ENCODE peak calls at places on chromosomes 1 and 21, in seven cellular contexts. One of them, this sample, is unnamed.
A peak's percentile ranks its signal among the peaks of the same experiment; 100 is the strongest.

GRCh38 chr1:85502171-85502570 is 37.2 kb upstream of the DDAH1 start:
- DNase-seq in heart right ventricle: no peak
- DNase-seq in BJ: peak; percentile 19
- DNase-seq in mesendoderm: peak; percentile 19
- DNase-seq in CD8-positive, alpha-beta memory T cell: no peak
- DNase-seq in SK-N-SH: no peak
- DNase-seq in testis: no peak
- DNase-seq in this sample: no peak

GRCh38 chr1:70760170-70760569 is 287.4 kb downstream of the PTGER3 start:
- DNase-seq in SK-N-SH: no peak
- DNase-seq in CD8-positive, alpha-beta memory T cell: no peak
- DNase-seq in BJ: no peak
- DNase-seq in mesendoderm: no peak
- DNase-seq in heart right ventricle: no peak
- DNase-seq in testis: no peak
- DNase-seq in this sample: no peak

GRCh38 chr1:41072051-41072450 is 50.5 kb upstream of the SLFNL1 start:
- DNase-seq in CD8-positive, alpha-beta memory T cell: no peak
- DNase-seq in testis: no peak
- DNase-seq in SK-N-SH: no peak
- DNase-seq in BJ: peak; percentile 28
- DNase-seq in mesendoderm: no peak
- DNase-seq in heart right ventricle: no peak
- DNase-seq in this sample: no peak

GRCh38 chr1:212158912-212159796 is 123.6 kb downstream of the DTL start:
- DNase-seq in CD8-positive, alpha-beta memory T cell: no peak
- DNase-seq in mesendoderm: no peak
- DNase-seq in testis: no peak
- DNase-seq in BJ: no peak
- DNase-seq in SK-N-SH: no peak
- DNase-seq in heart right ventricle: no peak
- DNase-seq in this sample: no peak

GRCh38 chr21:16028163-16028562 is 298.4 kb downstream of the USP25 start:
- DNase-seq in testis: no peak
- DNase-seq in mesendoderm: no peak
- DNase-seq in SK-N-SH: no peak
- DNase-seq in heart right ventricle: no peak
- DNase-seq in CD8-positive, alpha-beta memory T cell: no peak
- DNase-seq in BJ: no peak
- DNase-seq in this sample: no peak

GRCh38 chr1:7121622-7121988 is 336.4 kb downstream of the CAMTA1 start:
- DNase-seq in heart right ventricle: peak; percentile 78
- DNase-seq in CD8-positive, alpha-beta memory T cell: no peak
- DNase-seq in SK-N-SH: no peak
- DNase-seq in mesendoderm: no peak
- DNase-seq in testis: peak; percentile 53
- DNase-seq in BJ: no peak
- DNase-seq in this sample: no peak

GRCh38 chr1:8097077-8097799 is 71.1 kb upstream of the ERRFI1 start:
- DNase-seq in SK-N-SH: no peak
- DNase-seq in CD8-positive, alpha-beta memory T cell: no peak
- DNase-seq in BJ: peak; percentile 90
- DNase-seq in testis: no peak
- DNase-seq in mesendoderm: no peak
- DNase-seq in heart right ventricle: no peak
- DNase-seq in this sample: peak; percentile 72

GRCh38 chr1:160996195-160996594 is 24.8 kb downstream of the F11R start:
- DNase-seq in BJ: no peak
- DNase-seq in testis: no peak
- DNase-seq in heart right ventricle: no peak
- DNase-seq in CD8-positive, alpha-beta memory T cell: no peak
- DNase-seq in mesendoderm: no peak
- DNase-seq in SK-N-SH: no peak
- DNase-seq in this sample: no peak

GRCh38 chr1:14625587-14626447 is 27.3 kb downstream of the KAZN start:
- DNase-seq in SK-N-SH: no peak
- DNase-seq in BJ: no peak
- DNase-seq in mesendoderm: no peak
- DNase-seq in heart right ventricle: no peak
- DNase-seq in testis: no peak
- DNase-seq in CD8-positive, alpha-beta memory T cell: no peak
- DNase-seq in this sample: no peak

GRCh38 chr1:65793359-65793732 is 651 bp downstream of the PDE4B start:
- DNase-seq in BJ: no peak
- DNase-seq in SK-N-SH: peak; percentile 41
- DNase-seq in testis: no peak
- DNase-seq in mesendoderm: peak; percentile 25
- DNase-seq in CD8-positive, alpha-beta memory T cell: no peak
- DNase-seq in heart right ventricle: no peak
- DNase-seq in this sample: no peak

GRCh38 chr1:65791860-65792670 is 630 bp upstream of the PDE4B start:
- DNase-seq in BJ: no peak
- DNase-seq in mesendoderm: peak; percentile 35
- DNase-seq in SK-N-SH: peak; percentile 57
- DNase-seq in CD8-positive, alpha-beta memory T cell: no peak
- DNase-seq in testis: peak; percentile 17
- DNase-seq in heart right ventricle: no peak
- DNase-seq in this sample: no peak

GRCh38 chr1:65791396-65791795 is 1.3 kb upstream of the PDE4B start:
- DNase-seq in mesendoderm: no peak
- DNase-seq in heart right ventricle: no peak
- DNase-seq in testis: no peak
- DNase-seq in SK-N-SH: no peak
- DNase-seq in BJ: no peak
- DNase-seq in CD8-positive, alpha-beta memory T cell: no peak
- DNase-seq in this sample: no peak

GRCh38 chr1:65792671-65793358 is at the start of gene PDE4B:
- DNase-seq in CD8-positive, alpha-beta memory T cell: no peak
- DNase-seq in SK-N-SH: peak; percentile 75
- DNase-seq in testis: peak; percentile 18
- DNase-seq in heart right ventricle: no peak
- DNase-seq in mesendoderm: peak; percentile 56
- DNase-seq in BJ: no peak
- DNase-seq in this sample: no peak

DNA sequence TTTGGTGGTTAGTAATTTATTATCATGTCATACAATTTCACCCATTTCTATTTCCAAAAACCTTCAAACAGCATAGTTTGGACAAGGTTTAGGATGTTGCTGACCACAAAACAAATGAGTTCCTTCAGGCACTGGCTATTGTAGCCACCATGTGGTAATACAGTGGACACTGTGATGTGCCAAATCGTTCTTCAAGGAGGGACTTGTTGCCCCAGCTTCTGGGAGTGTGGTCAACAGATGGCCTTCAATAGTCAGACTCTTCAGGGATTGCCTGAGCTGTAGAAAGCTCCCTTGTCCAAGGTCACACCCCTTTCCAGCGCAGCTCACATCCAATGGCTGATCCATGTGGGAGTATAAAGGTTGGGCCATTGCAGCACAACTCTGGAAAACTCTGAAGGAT is 2.6 kb downstream of the PDE4B start:
- DNase-seq in BJ: no peak
- DNase-seq in CD8-positive, alpha-beta memory T cell: no peak
- DNase-seq in SK-N-SH: no peak
- DNase-seq in mesendoderm: no peak
- DNase-seq in testis: no peak
- DNase-seq in heart right ventricle: no peak
- DNase-seq in this sample: no peak
- H3K27me3 ChIP-seq in BJ: no peaks in the 10 kb centered on the region
- H3K27me3 ChIP-seq in CD8-positive, alpha-beta memory T cell: no peaks in the 10 kb centered on the region
- H3K27me3 ChIP-seq in SK-N-SH: no peaks in the 10 kb centered on the region
- H3K27me3 ChIP-seq in mesendoderm: peaks cover 26% of the 10 kb centered on the region
- H3K27me3 ChIP-seq in testis: no peaks in the 10 kb centered on the region
- H3K27me3 ChIP-seq in heart right ventricle: peaks cover 71% of the 10 kb centered on the region
- H3K27me3 ChIP-seq in this sample: peaks cover 47% of the 10 kb centered on the region

DNA sequence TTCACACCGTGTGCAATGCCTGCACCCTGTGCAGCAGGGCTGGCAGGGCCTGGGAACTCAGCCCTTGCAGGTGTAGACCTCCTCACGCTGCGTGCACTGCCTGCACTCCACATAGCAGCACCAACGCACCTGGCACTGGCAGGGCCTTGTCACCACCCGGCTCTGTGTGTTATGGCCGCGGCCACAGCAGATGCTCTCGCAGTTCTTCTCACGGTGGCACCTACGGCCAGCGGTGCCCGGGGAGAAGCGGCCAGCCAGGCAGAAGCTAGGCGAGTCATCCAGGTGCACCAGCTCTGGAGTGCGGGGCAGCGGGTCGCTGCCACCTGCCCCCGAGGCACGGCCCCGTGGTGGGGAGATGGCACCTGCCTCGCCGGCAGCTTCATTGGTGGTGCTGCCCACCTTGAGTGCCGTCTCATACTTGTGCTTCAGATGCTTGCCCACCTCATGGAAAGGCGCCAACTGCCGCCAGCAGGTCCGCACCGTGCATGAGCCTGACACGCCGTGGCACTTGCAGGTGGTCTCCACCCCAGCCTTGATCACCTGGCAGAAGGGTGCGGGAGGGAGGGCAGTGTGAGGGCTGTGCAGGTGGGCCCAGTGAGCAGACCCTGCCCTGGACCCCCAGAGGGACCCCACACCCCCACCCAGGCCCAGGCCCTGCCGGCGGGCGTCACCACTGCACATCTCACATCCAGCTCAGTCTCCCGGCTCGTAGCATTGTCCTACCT is 26.1 kb downstream of the WNT9A start:
- DNase-seq in testis: no peak
- DNase-seq in heart right ventricle: no peak
- DNase-seq in BJ: no peak
- DNase-seq in CD8-positive, alpha-beta memory T cell: no peak
- DNase-seq in SK-N-SH: no peak
- DNase-seq in mesendoderm: no peak
- DNase-seq in this sample: no peak
- H3K27me3 ChIP-seq in testis: no peaks in the 10 kb centered on the region
- H3K27me3 ChIP-seq in heart right ventricle: no peaks in the 10 kb centered on the region
- H3K27me3 ChIP-seq in BJ: no peaks in the 10 kb centered on the region
- H3K27me3 ChIP-seq in CD8-positive, alpha-beta memory T cell: no peaks in the 10 kb centered on the region
- H3K27me3 ChIP-seq in SK-N-SH: no peaks in the 10 kb centered on the region
- H3K27me3 ChIP-seq in mesendoderm: no peaks in the 10 kb centered on the region
- H3K27me3 ChIP-seq in this sample: no peaks in the 10 kb centered on the region

GRCh38 chr1:63321061-63321787 is 1.1 kb upstream of the FOXD3 start:
- DNase-seq in heart right ventricle: no peak
- DNase-seq in BJ: no peak
- DNase-seq in SK-N-SH: peak; percentile 31
- DNase-seq in CD8-positive, alpha-beta memory T cell: no peak
- DNase-seq in mesendoderm: peak; percentile 54
- DNase-seq in testis: no peak
- DNase-seq in this sample: no peak

GRCh38 chr1:63322944-63323865 is 838 bp downstream of the FOXD3 start:
- DNase-seq in mesendoderm: peak; percentile 75
- DNase-seq in SK-N-SH: peak; percentile 57
- DNase-seq in heart right ventricle: no peak
- DNase-seq in testis: peak; percentile 46
- DNase-seq in BJ: no peak
- DNase-seq in CD8-positive, alpha-beta memory T cell: no peak
- DNase-seq in this sample: no peak

GRCh38 chr1:63320024-63320799 is 2.2 kb upstream of the FOXD3 start:
- DNase-seq in heart right ventricle: no peak
- DNase-seq in SK-N-SH: peak; percentile 65
- DNase-seq in CD8-positive, alpha-beta memory T cell: no peak
- DNase-seq in testis: no peak
- DNase-seq in BJ: no peak
- DNase-seq in mesendoderm: peak; percentile 74
- DNase-seq in this sample: no peak

GRCh38 chr1:63322248-63322943 is at the start of gene FOXD3:
- DNase-seq in BJ: no peak
- DNase-seq in CD8-positive, alpha-beta memory T cell: no peak
- DNase-seq in mesendoderm: peak; percentile 87
- DNase-seq in heart right ventricle: peak; percentile 25
- DNase-seq in testis: peak; percentile 73
- DNase-seq in SK-N-SH: peak; percentile 76
- DNase-seq in this sample: no peak

GRCh38 chr1:63321788-63322247 is 549 bp upstream of the FOXD3 start:
- DNase-seq in BJ: no peak
- DNase-seq in heart right ventricle: no peak
- DNase-seq in testis: no peak
- DNase-seq in SK-N-SH: no peak
- DNase-seq in mesendoderm: peak; percentile 69
- DNase-seq in CD8-positive, alpha-beta memory T cell: no peak
- DNase-seq in this sample: no peak
- H3K27me3 ChIP-seq in BJ: peaks cover 58% of the 10 kb centered on the region
- H3K27me3 ChIP-seq in heart right ventricle: peaks cover 100% of the 10 kb centered on the region
- H3K27me3 ChIP-seq in testis: no peaks in the 10 kb centered on the region
- H3K27me3 ChIP-seq in SK-N-SH: peaks cover 96% of the 10 kb centered on the region
- H3K27me3 ChIP-seq in mesendoderm: peaks cover 59% of the 10 kb centered on the region
- H3K27me3 ChIP-seq in CD8-positive, alpha-beta memory T cell: peaks cover 69% of the 10 kb centered on the region
- H3K27me3 ChIP-seq in this sample: peaks cover 94% of the 10 kb centered on the region

GRCh38 chr1:22567176-22567575 is 3.9 kb downstream of the EPHA8 start:
- DNase-seq in SK-N-SH: peak; percentile 58
- DNase-seq in CD8-positive, alpha-beta memory T cell: no peak
- DNase-seq in mesendoderm: no peak
- DNase-seq in testis: no peak
- DNase-seq in BJ: no peak
- DNase-seq in heart right ventricle: no peak
- DNase-seq in this sample: no peak
- H3K27me3 ChIP-seq in SK-N-SH: peaks cover 46% of the 10 kb centered on the region
- H3K27me3 ChIP-seq in CD8-positive, alpha-beta memory T cell: peaks cover 16% of the 10 kb centered on the region
- H3K27me3 ChIP-seq in mesendoderm: peaks cover 13% of the 10 kb centered on the region
- H3K27me3 ChIP-seq in testis: no peaks in the 10 kb centered on the region
- H3K27me3 ChIP-seq in BJ: peaks cover 12% of the 10 kb centered on the region
- H3K27me3 ChIP-seq in heart right ventricle: peaks cover 54% of the 10 kb centered on the region
- H3K27me3 ChIP-seq in this sample: peaks cover 25% of the 10 kb centered on the region